ENCODE peak calls at places on chromosome 2, in five cellular contexts. A is dorsolateral prefrontal cortex; I is posterior vena cava; G is stimulated activated CD8-positive, alpha-beta memory T cell treated with anti-CD3 and anti-CD28 coated beads, Interleukin-4, amount 100 ng/mL, for 1 hour; B is NCI-H774. Z is an unnamed sample.

GRCh38 chr2:103959174-103960125 is 894.5 kb upstream of the POU3F3 start:
- DNase-seq in B (peak), A (peak), I (no peak), G (no peak), Z (no peak)

GRCh38 chr2:171516793-171517192 is 5.5 kb upstream of the CYBRD1 start:
- DNase-seq in G (no peak), B (no peak), I (no peak), A (no peak), Z (no peak)

GRCh38 chr2:113083311-113083710 is 15.5 kb downstream of the IL1F10 start:
- DNase-seq in B (no peak), G (no peak), I (no peak), A (no peak), Z (no peak)

GRCh38 chr2:22821458-22821857 is 563.5 kb upstream of the KLHL29 start:
- DNase-seq in A (no peak), B (no peak), I (no peak), G (no peak), Z (no peak)

GRCh38 chr2:13193900-13194299 is 477.2 kb downstream of the TRIB2 start:
- DNase-seq in I (no peak), G (no peak), A (no peak), B (peak), Z (no peak)

GRCh38 chr2:4898706-4899105 is 793.5 kb upstream of the SOX11 start:
- DNase-seq in A (no peak), I (no peak), G (no peak), B (no peak), Z (no peak)

GRCh38 chr2:19786408-19787058 is 115.2 kb downstream of the TTC32 start:
- DNase-seq in G (no peak), B (no peak), I (no peak), A (no peak), Z (no peak)

GRCh38 chr2:57740905-57741304 is 305.7 kb upstream of the VRK2 start:
- DNase-seq in B (no peak), I (no peak), A (no peak), G (no peak), Z (no peak)

GRCh38 chr2:109494351-109494750 is 119.4 kb downstream of the SEPTIN10 start:
- DNase-seq in I (no peak), B (no peak), A (no peak), G (no peak), Z (no peak)

GRCh38 chr2:158140201-158140600 is 38.5 kb downstream of the UPP2 start:
- DNase-seq in B (no peak), G (no peak), I (no peak), A (no peak), Z (no peak)

GRCh38 chr2:235594041-235594440 is 100.2 kb downstream of the AGAP1 start:
- DNase-seq in G (no peak), I (no peak), B (peak), A (no peak), Z (no peak)

GRCh38 chr2:24269270-24269669 is 91.1 kb downstream of the ITSN2 start:
- DNase-seq in I (no peak), B (no peak), A (no peak), G (no peak), Z (no peak)

GRCh38 chr2:124437811-124438210 is 412.7 kb downstream of the CNTNAP5 start:
- DNase-seq in A (no peak), I (no peak), B (no peak), G (no peak), Z (no peak)

GRCh38 chr2:182186132-182186735 is 200.6 kb downstream of the PPP1R1C start:
- DNase-seq in A (no peak), B (peak), I (no peak), G (no peak), Z (no peak)

GRCh38 chr2:130901061-130901460 is 64.3 kb downstream of the ARHGEF4 start:
- DNase-seq in I (no peak), A (no peak), G (no peak), B (no peak), Z (no peak)

GRCh38 chr2:150767924-150768801 is 280.7 kb upstream of the RND3 start:
- DNase-seq in A (no peak), G (no peak), I (no peak), B (no peak), Z (no peak)

GRCh38 chr2:231386446-231386845 is 9.1 kb upstream of the B3GNT7 start:
- DNase-seq in I (no peak), G (no peak), A (no peak), B (no peak), Z (no peak)

GRCh38 chr2:175690113-175690716 is 311.9 kb downstream of the LNPK start:
- DNase-seq in A (no peak), B (peak), I (no peak), G (no peak), Z (no peak)

GRCh38 chr2:162524849-162525248 is 180.9 kb downstream of the GCA start:
- DNase-seq in B (no peak), A (no peak), G (no peak), I (no peak), Z (no peak)

GRCh38 chr2:129870646-129871335 is 108.7 kb upstream of the RAB6C start:
- DNase-seq in A (no peak), B (no peak), G (no peak), I (no peak), Z (no peak)

GRCh38 chr2:148527488-148528340 is 116.8 kb upstream of the EPC2 start:
- DNase-seq in I (no peak), G (no peak), A (no peak), B (no peak), Z (no peak)

GRCh38 chr2:205520311-205520710 is 162.0 kb upstream of the NRP2 start:
- DNase-seq in A (no peak), I (no peak), B (no peak), G (no peak), Z (no peak)

GRCh38 chr2:30686669-30687068 is 120.6 kb downstream of the CAPN13 start:
- DNase-seq in A (no peak), G (no peak), I (peak), B (no peak), Z (no peak)

GRCh38 chr2:189210250-189211075 is 30.9 kb upstream of the COL5A2 start:
- DNase-seq in I (no peak), A (no peak), G (no peak), B (no peak), Z (no peak)

GRCh38 chr2:241179894-241180293 is 8.6 kb upstream of the ANO7 start:
- DNase-seq in A (no peak), I (no peak), G (no peak), B (no peak), Z (no peak)

GRCh38 chr2:216692636-216693413 is 2.5 kb downstream of the IGFBP5 start:
- DNase-seq in A (no peak), I (peak), G (peak), B (peak), Z (no peak)

GRCh38 chr2:231680992-231681852 is 27.1 kb upstream of the PTMA start:
- DNase-seq in G (no peak), B (peak), I (peak), A (peak), Z (no peak)

GRCh38 chr2:46850742-46851141 is 64.9 kb downstream of the MCFD2 start:
- DNase-seq in I (peak), B (no peak), G (no peak), A (no peak), Z (no peak)

GRCh38 chr2:172065086-172065485 is 20.2 kb upstream of the DLX1 start:
- DNase-seq in B (no peak), I (no peak), G (no peak), A (no peak), Z (no peak)

Z was measured in activated T-helper 1 cell treated with anti-CD3 and anti-CD28 coated beads, Interleukin-2, amount 50 U/mL, for 16 hours.